ENCODE peak calls at places on chromosomes 6 and 20, in four cellular contexts. M, Q, L and X are unnamed samples.

GRCh38 chr6:131471331-131471730 is 101.7 kb upstream of the ARG1 start:
- DNase-seq in Q (no peak), L (no peak), M (no peak), X (no peak)

GRCh38 chr6:132087391-132087790 is 136.2 kb upstream of the CCN2 start:
- DNase-seq in Q (no peak), L (no peak), M (no peak), X (no peak)

GRCh38 chr6:104462811-104463599 is 396.7 kb downstream of the HACE1 start:
- DNase-seq in L (no peak), Q (peak), M (no peak), X (no peak)

GRCh38 chr6:145670306-145670705 is 65.0 kb downstream of the EPM2A start:
- DNase-seq in Q (no peak), M (no peak), L (no peak), X (no peak)

GRCh38 chr6:163816441-163816840 is 401.9 kb downstream of the QKI start:
- DNase-seq in Q (no peak), M (no peak), L (no peak), X (no peak)

GRCh38 chr6:16741112-16742016 is 19.9 kb downstream of the ATXN1 start:
- DNase-seq in L (no peak), M (no peak), Q (no peak), X (no peak)

GRCh38 chr6:28393912-28394662 is 5.5 kb downstream of the ZSCAN12 start:
- DNase-seq in Q (peak), M (no peak), L (peak), X (no peak)

GRCh38 chr6:88983532-88983931 is 20.1 kb upstream of the RNGTT start:
- DNase-seq in L (peak), Q (no peak), M (peak), X (peak)

GRCh38 chr6:157709514-157709913 is 113.5 kb upstream of the SNX9 start:
- DNase-seq in M (no peak), Q (no peak), L (no peak), X (no peak)

GRCh38 chr20:58892932-58893224 is 40.4 kb downstream of the GNAS start:
- DNase-seq in Q (no peak), L (peak), M (no peak), X (no peak)

GRCh38 chr20:41167481-41168253 is 30.3 kb downstream of the PLCG1 start:
- DNase-seq in L (no peak), M (no peak), Q (no peak), X (no peak)

GRCh38 chr6:170162011-170162770 is 128.7 kb downstream of the DLL1 start:
- DNase-seq in M (no peak), Q (no peak), L (no peak), X (no peak)

GRCh38 chr6:20605581-20605980 is 71.3 kb downstream of the CDKAL1 start:
- DNase-seq in L (no peak), Q (no peak), M (no peak), X (no peak)

GRCh38 chr6:166460473-166461437 is 78.0 kb upstream of the MPC1 start:
- DNase-seq in L (no peak), Q (no peak), M (no peak), X (no peak)

GRCh38 chr20:63587781-63588591 is 13.9 kb upstream of the HELZ2 start:
- DNase-seq in Q (no peak), M (no peak), L (no peak), X (no peak)

GRCh38 chr6:144264270-144265060 is 20.7 kb upstream of the UTRN start:
- DNase-seq in L (no peak), M (no peak), Q (peak), X (no peak)

GRCh38 chr6:146153040-146153758 is 124.3 kb downstream of the GRM1 start:
- DNase-seq in M (no peak), L (no peak), Q (no peak), X (no peak)

GRCh38 chr20:32329817-32330554 is 28.1 kb upstream of the ASXL1 start:
- DNase-seq in L (no peak), Q (peak), M (no peak), X (no peak)

GRCh38 chr6:86609549-86610388 is 327.6 kb upstream of the HTR1E start:
- DNase-seq in M (no peak), L (no peak), Q (no peak), X (no peak)

GRCh38 chr6:52517502-52518278 is 59.2 kb downstream of the TRAM2 start:
- DNase-seq in L (peak), Q (peak), M (peak), X (peak)

GRCh38 chr6:141105481-141105880 is 1027.2 kb upstream of the GJE1 start:
- DNase-seq in Q (no peak), L (no peak), M (peak), X (peak)

GRCh38 chr20:16580127-16580526 is 6.9 kb upstream of the KIF16B start:
- DNase-seq in M (no peak), Q (no peak), L (no peak), X (no peak)

GRCh38 chr20:5486377-5487054 is 169.8 kb upstream of the PROKR2 start:
- DNase-seq in M (no peak), L (no peak), Q (no peak), X (no peak)

GRCh38 chr20:58446264-58446937 is 57.4 kb downstream of the VAPB start:
- DNase-seq in Q (no peak), M (no peak), L (no peak), X (no peak)

GRCh38 chr6:157966990-157967389 is 14.7 kb upstream of the SYNJ2 start:
- DNase-seq in M (no peak), L (no peak), Q (peak), X (no peak)

GRCh38 chr6:108750801-108751200 is 97.4 kb upstream of the ARMC2 start:
- DNase-seq in Q (no peak), L (no peak), M (no peak), X (no peak)

GRCh38 chr6:87706187-87706966 is 4.3 kb upstream of the AKIRIN2 start:
- DNase-seq in L (no peak), Q (no peak), M (no peak), X (no peak)

GRCh38 chr6:112203577-112204349 is 50.6 kb downstream of the LAMA4 start:
- DNase-seq in Q (peak), L (no peak), M (no peak), X (no peak)

GRCh38 chr20:36132802-36133211 is 21.7 kb upstream of the EPB41L1 start:
- DNase-seq in Q (no peak), L (no peak), M (no peak), X (no peak)

GRCh38 chr6:41716516-41717446 is 18.6 kb downstream of the TFEB start:
- DNase-seq in L (no peak), M (no peak), Q (no peak), X (no peak)

GRCh38 chr20:36779656-36780025 is 6.1 kb upstream of the DSN1 start:
- DNase-seq in M (no peak), Q (no peak), L (no peak), X (peak)

GRCh38 chr6:151240861-151241642 is 1.3 kb downstream of the AKAP12 start:
- DNase-seq in L (no peak), M (peak), Q (no peak), X (peak)
- TF ChIP-seq ELF4 in L (no peak), M (no peak), Q (no peak), X (no peak)

DNA sequence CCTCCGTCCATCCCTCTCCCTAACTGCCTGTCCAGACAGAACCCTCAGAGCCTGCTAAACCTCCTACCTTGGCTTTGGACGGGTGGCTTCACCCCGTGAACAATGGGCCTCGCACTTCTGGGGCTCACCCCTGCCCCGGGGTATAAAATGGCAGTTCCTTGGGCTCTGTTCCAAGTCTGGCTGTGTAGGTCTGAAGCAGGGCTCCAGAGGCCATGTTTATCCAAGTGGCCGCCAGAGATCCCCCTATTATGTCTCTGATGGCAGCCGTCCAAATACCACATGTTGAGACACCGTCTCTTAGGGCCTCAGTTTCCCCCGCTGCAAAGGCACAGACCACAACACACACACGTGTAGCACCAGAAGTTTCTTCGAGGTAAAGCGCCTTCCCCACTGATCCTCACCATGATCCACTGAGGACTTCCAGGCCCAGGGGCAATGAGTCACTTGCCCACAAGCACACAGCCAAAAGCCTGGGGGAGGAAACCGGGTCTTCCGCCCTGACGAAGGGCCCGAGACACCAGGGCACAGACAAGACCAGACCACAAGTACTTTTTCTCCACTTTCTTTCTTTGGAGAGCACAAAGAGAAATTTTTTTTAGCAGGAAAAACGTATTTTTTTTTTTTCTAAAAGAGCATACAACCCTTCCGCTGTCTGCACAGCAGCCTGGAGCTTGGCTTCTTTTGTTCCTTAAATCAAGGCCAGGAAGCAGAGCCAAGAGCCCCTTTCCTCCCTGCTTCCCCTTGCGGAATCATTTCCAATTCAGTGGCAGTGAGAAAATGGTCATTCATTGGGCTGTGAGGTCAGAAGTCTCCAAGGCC is 11.8 kb downstream of the CPNE5 start:
- DNase-seq in M (no peak), Q (no peak), L (peak), X (no peak)
- TF ChIP-seq ELF4 in M (no peak), Q (no peak), L (no peak), X (no peak)

GRCh38 chr6:22925304-22925835 is 356.0 kb downstream of the HDGFL1 start:
- DNase-seq in L (no peak), Q (no peak), M (no peak), X (no peak)
- TF ChIP-seq ELF4 in L (no peak), Q (no peak), M (no peak), X (no peak)

DNA sequence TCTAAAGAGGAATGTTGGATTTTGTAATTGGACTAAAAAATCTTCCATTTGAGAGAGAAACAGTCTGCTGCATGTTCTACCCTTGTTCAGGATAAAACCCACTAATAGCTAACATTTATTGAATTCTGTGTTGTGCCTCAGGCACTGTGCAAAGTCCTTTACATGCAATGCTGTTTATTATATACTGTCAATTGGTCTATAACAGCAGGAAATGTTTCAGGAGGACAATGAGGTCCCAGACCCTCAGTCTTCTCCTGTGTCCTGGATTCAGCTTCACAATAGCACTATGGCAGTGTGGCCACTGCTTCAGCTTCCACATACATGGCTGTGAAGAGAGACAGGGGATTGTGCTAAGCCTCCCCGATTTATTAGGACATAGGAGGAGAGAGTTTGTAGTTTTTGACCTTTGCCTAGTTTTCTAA is 11.0 kb downstream of the PTPN1 start:
- DNase-seq in Q (no peak), M (no peak), L (no peak), X (no peak)
- TF ChIP-seq ELF4 in Q (no peak), M (no peak), L (no peak), X (no peak)

DNA sequence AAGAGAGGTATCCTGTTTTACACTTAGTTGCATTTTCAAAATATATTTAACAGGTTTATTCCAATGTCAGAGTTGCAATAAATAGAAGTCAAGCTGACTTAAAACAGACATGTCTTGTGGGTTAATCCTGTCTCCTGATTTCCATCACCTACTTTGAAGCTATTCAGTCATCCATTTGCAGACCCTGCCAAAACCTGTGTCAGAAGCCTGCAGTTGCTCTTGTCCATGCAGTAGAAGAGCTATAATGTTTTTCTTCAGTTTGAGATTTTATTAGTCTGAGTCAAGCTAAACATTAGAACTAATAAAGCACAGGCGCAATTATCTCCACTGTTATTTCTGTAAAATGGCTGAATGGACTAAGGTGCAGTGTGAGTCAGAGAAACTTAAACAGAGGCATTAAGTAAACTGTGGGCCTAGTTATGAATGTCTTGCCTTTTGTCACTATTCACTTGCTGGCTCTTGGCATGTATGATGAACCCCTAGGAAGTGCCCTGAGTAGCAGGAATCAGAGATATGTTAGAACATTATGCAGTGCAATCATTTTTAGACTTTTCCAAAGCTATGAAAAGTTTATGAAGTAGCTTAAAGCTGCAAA is 11.0 kb upstream of the HDGFL1 start:
- DNase-seq in L (no peak), Q (no peak), M (no peak), X (no peak)
- TF ChIP-seq ELF4 in L (no peak), Q (no peak), M (no peak), X (no peak)